ENCODE peak calls at places on chromosome 5, in four cellular contexts. P, V, Z and C are unnamed samples.

GRCh38 chr5:33549982-33550567 is 109.3 kb downstream of the TARS1 start:
- DNase-seq in P (no peak), V (no peak), Z (no peak), C (no peak)

GRCh38 chr5:137995747-137996123 is 37.1 kb downstream of the FAM13B start:
- DNase-seq in P (no peak), V (no peak), Z (no peak), C (no peak)

GRCh38 chr5:176675676-176676360 is 28.5 kb downstream of the TSPAN17 start:
- DNase-seq in P (no peak), V (no peak), Z (no peak), C (no peak)

GRCh38 chr5:114857951-114858401 is 311.7 kb downstream of the TRIM36 start:
- DNase-seq in P (no peak), V (peak), Z (no peak), C (no peak)

GRCh38 chr5:14156611-14157493 is 13.7 kb downstream of the TRIO start:
- DNase-seq in P (peak), V (no peak), Z (no peak), C (no peak)

GRCh38 chr5:3858524-3858923 is 262.9 kb downstream of the IRX1 start:
- DNase-seq in P (no peak), V (no peak), Z (no peak), C (no peak)

GRCh38 chr5:131268758-131269370 is 5.0 kb downstream of the CDC42SE2 start:
- DNase-seq in P (no peak), V (no peak), Z (no peak), C (no peak)

GRCh38 chr5:53038196-53038847 is 49.2 kb downstream of the ITGA2 start:
- DNase-seq in P (no peak), V (no peak), Z (no peak), C (no peak)

GRCh38 chr5:180526265-180526664 is 32.1 kb downstream of the CNOT6 start:
- DNase-seq in P (no peak), V (no peak), Z (no peak), C (no peak)

GRCh38 chr5:172725785-172726184 is 45.2 kb downstream of the DUSP1 start:
- DNase-seq in P (no peak), V (peak), Z (no peak), C (no peak)

GRCh38 chr5:116652196-116652729 is 77.6 kb upstream of the SEMA6A start:
- DNase-seq in P (peak), V (no peak), Z (peak), C (no peak)

GRCh38 chr5:84113246-84114118 is 271.2 kb downstream of the EDIL3 start:
- DNase-seq in P (no peak), V (no peak), Z (peak), C (no peak)

GRCh38 chr5:171640396-171640981 is 145.1 kb upstream of the SMIM23 start:
- DNase-seq in P (no peak), V (no peak), Z (no peak), C (no peak)
- H3K27ac ChIP-seq in P (no peak), V (no peak), Z (no peak), C (no peak)

DNA sequence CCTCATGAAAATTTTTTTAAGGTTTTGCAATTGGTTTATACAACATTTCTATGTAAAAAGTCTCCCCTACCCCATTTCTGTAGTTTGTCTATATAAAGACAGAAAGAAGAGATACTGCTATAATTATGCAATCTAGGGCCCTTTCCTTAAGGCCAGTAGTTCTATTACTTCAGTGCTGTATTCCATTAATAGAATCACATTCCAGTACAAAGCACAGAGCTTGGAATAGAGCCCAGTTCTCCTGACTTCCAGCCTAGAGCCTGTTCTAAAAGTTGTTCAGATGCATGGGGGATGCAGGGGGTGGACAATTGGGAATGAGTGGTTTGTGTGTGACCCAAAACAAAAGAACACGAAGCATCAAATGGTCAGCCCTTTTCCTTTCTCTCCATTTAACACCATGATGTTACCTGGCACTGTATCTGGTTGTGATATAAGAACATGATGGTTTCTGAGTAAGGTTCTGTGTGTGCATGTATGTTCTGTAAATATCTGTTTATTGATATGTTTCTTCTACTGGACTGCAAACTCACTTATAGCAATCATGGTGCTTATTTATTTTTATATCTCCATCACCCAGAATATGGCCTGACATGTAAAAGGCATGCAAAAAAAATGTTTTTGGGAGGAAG is 8.2 kb upstream of the GRAMD2B start:
- DNase-seq in P (peak), V (no peak), Z (no peak), C (no peak)
- TF ChIP-seq POLR2AphosphoS5 in P (no peak), V (no peak), Z (no peak), C (no peak)

DNA sequence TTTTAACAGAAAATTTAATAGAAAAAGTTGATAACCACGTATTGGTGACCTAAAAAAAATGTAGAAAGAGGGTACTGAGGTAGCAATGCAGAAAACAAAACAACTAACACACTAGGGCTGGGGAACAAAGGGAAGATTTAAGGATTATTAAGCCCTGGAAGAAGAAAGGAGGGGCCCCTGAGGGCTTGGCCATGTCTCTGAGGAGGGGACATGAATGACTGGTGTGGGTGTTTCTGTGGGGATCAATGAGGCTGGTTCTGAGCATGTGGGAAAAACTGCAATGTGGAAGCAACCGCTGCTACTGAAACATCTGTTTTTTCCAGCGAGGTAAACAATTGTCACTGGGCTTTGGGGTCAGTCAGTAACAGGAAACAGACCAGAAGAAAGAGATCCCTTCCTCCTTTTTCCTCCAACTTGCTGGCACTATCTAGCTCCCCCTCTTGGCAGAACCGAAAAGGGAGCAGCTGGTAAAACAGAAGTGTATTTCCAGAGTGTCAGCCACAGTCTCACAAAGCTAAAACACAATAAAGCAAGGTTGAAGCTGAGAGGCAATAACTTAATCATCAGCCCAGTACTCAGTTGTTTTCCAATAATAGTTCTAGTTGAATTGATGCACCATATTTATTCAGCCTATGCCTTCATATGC is 48.3 kb downstream of the ATPSCKMT start:
- DNase-seq in P (no peak), V (no peak), Z (peak), C (no peak)
- TF ChIP-seq CTCF in P (no peak), V (no peak), Z (peak), C (no peak)

DNA sequence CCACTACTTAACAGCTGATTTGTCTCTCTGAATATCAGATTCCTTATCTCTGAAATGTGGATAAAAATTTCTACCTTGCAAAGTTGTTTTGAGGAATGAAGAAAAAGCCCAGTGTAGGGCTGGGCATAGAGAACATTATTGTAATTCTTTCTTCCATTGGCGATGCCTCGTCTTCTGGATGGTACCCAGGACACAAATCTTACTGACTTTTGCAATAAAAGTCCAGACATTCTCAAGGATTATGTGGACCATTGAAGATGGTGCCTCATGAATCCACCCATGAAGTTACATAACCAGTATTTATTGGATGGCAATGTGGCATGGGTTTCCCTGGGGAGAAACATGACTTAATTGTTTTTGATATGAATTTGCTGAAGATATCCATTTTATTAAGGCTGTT is 33.1 kb downstream of the NNT start:
- DNase-seq in P (no peak), V (no peak), Z (no peak), C (no peak)
- H3K27ac ChIP-seq in P (no peak), V (no peak), Z (no peak), C (no peak)

GRCh38 chr5:127615916-127616315 is 33.0 kb upstream of the CTXN3 start:
- DNase-seq in P (no peak), V (no peak), Z (peak), C (no peak)
- TF ChIP-seq POLR2AphosphoS5 in P (no peak), V (no peak), Z (no peak), C (no peak)

GRCh38 chr5:145834917-145835838 is at the start of gene PRELID2:
- DNase-seq in P (peak), V (peak), Z (peak), C (peak)
- TF ChIP-seq CTCF in P (no peak), V (no peak), Z (no peak), C (no peak)

GRCh38 chr5:166649656-166650055 is 1641.8 kb upstream of the WWC1 start:
- DNase-seq in P (no peak), V (no peak), Z (no peak), C (no peak)
- H3K27ac ChIP-seq in P (no peak), V (no peak), Z (no peak), C (no peak)

GRCh38 chr5:163997965-163998364 is 492.5 kb downstream of the MAT2B start:
- DNase-seq in P (no peak), V (no peak), Z (no peak), C (no peak)
- TF ChIP-seq POLR2AphosphoS5 in P (no peak), V (no peak), Z (no peak), C (no peak)

GRCh38 chr5:51397996-51398395 is 14.7 kb downstream of the ISL1 start:
- DNase-seq in P (no peak), V (no peak), Z (no peak), C (no peak)

GRCh38 chr5:51396797-51397196 is 13.5 kb downstream of the ISL1 start:
- DNase-seq in P (no peak), V (no peak), Z (no peak), C (no peak)

GRCh38 chr5:51395666-51396356 is 12.6 kb downstream of the ISL1 start:
- DNase-seq in P (no peak), V (no peak), Z (no peak), C (no peak)

GRCh38 chr5:51399636-51399993 is 16.4 kb downstream of the ISL1 start:
- DNase-seq in P (no peak), V (no peak), Z (no peak), C (no peak)

GRCh38 chr5:51398875-51399635 is 15.8 kb downstream of the ISL1 start:
- DNase-seq in P (no peak), V (no peak), Z (no peak), C (no peak)
- TF ChIP-seq CTCF in P (no peak), V (no peak), Z (no peak), C (no peak)